ENCODE peak calls at places on chromosomes 12 and 14, in four cellular contexts. T, I, N and X are unnamed samples.

GRCh38 chr12:5396541-5396940 is 35.4 kb upstream of the NTF3 start:
- DNase-seq in T (no peak), I (no peak), N (no peak), X (no peak)

GRCh38 chr14:54381821-54382220 is 15.0 kb upstream of the CDKN3 start:
- DNase-seq in T (no peak), I (no peak), N (no peak), X (no peak)

GRCh38 chr12:57983858-57984505 is 42.6 kb downstream of the ATP23 start:
- DNase-seq in T (no peak), I (no peak), N (no peak), X (no peak)

GRCh38 chr12:116490481-116490880 is 68.7 kb upstream of the MAP1LC3B2 start:
- DNase-seq in T (no peak), I (no peak), N (peak), X (peak)

GRCh38 chr14:59969319-59969718 is 49.4 kb downstream of the LRRC9 start:
- DNase-seq in T (no peak), I (no peak), N (no peak), X (no peak)

GRCh38 chr12:93244514-93245077 is 133.1 kb upstream of the NUDT4 start:
- DNase-seq in T (no peak), I (no peak), N (no peak), X (no peak)

GRCh38 chr14:68687746-68688145 is 105.1 kb downstream of the ZFP36L1 start:
- DNase-seq in T (no peak), I (peak), N (peak), X (peak)

GRCh38 chr14:61033851-61034250 is 52.8 kb downstream of the SLC38A6 start:
- DNase-seq in T (no peak), I (no peak), N (peak), X (peak)

GRCh38 chr14:41607966-41608663 is 1.4 kb downstream of the LRFN5 start:
- DNase-seq in T (no peak), I (no peak), N (no peak), X (no peak)

GRCh38 chr12:130339946-130340345 is 2.3 kb downstream of the PIWIL1 start:
- DNase-seq in T (no peak), I (no peak), N (no peak), X (no peak)

GRCh38 chr14:76566439-76566838 is 190.5 kb downstream of the ESRRB start:
- DNase-seq in T (no peak), I (no peak), N (no peak), X (no peak)

GRCh38 chr12:113796852-113797534 is 169.1 kb downstream of the RBM19 start:
- DNase-seq in T (no peak), I (peak), N (no peak), X (no peak)

GRCh38 chr12:5520831-5521230 is 88.9 kb downstream of the NTF3 start:
- DNase-seq in T (no peak), I (no peak), N (no peak), X (no peak)

GRCh38 chr14:61601923-61602732 is 93.2 kb upstream of the HIF1A start:
- DNase-seq in T (no peak), I (no peak), N (no peak), X (no peak)

GRCh38 chr14:95993768-95994592 is 45.2 kb upstream of the C14orf132 start:
- DNase-seq in T (no peak), I (no peak), N (peak), X (peak)

GRCh38 chr14:46054526-46054925 is 597.1 kb downstream of the RPL10L start:
- DNase-seq in T (no peak), I (no peak), N (peak), X (peak)

GRCh38 chr14:89000007-89000942 is 175.8 kb downstream of the TTC8 start:
- DNase-seq in T (peak), I (no peak), N (peak), X (peak)

GRCh38 chr12:4824415-4824814 is 85.3 kb upstream of the KCNA1 start:
- DNase-seq in T (no peak), I (no peak), N (peak), X (peak)

GRCh38 chr12:104462325-104462724 is 5.6 kb downstream of the CHST11 start:
- DNase-seq in T (no peak), I (no peak), N (no peak), X (no peak)

GRCh38 chr12:102438047-102438822 is 42.1 kb downstream of the IGF1 start:
- DNase-seq in T (no peak), I (no peak), N (peak), X (peak)

GRCh38 chr12:58067610-58068387 is 126.4 kb downstream of the ATP23 start:
- DNase-seq in T (no peak), I (no peak), N (peak), X (peak)

GRCh38 chr12:31928246-31929139 is 30.7 kb upstream of the RESF1 start:
- DNase-seq in T (no peak), I (no peak), N (no peak), X (no peak)

GRCh38 chr12:77179515-77179914 is 114.1 kb upstream of the E2F7 start:
- DNase-seq in T (no peak), I (no peak), N (no peak), X (no peak)

GRCh38 chr12:8917031-8917430 is 2.7 kb downstream of the PHC1 start:
- DNase-seq in T (no peak), I (no peak), N (no peak), X (no peak)

GRCh38 chr12:8914716-8915526 is 612 bp downstream of the PHC1 start:
- DNase-seq in T (peak), I (peak), N (peak), X (peak)

GRCh38 chr12:8913702-8914032 is 642 bp upstream of the PHC1 start:
- DNase-seq in T (no peak), I (no peak), N (no peak), X (peak)

GRCh38 chr12:8917751-8918150 is 3.4 kb downstream of the PHC1 start:
- DNase-seq in T (no peak), I (no peak), N (no peak), X (no peak)

DNA sequence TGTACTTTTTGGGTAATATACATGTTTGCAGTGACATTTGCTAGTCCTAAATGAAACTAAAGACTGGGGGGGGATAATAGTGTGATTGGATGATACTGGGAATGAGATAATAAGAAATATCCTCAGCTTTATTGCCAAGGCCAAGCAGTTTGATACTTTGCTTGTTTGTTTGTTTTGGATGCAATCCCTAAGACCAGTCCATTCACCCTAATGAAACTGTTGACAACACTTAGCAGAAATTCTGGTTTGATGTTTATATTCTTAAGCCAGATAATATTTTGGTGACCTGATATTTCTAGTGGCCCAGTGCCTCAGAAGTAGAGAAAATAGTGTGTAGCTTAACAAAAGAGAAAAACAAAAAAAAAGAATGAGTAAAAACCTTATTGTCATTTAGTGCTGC is 1.8 kb downstream of the PHC1 start:
- DNase-seq in T (no peak), I (no peak), N (no peak), X (no peak)
- H3K4me3 ChIP-seq in T (no peak), I (no peak), N (no peak), X (no peak)

GRCh38 chr14:64706119-64706465 is 1.9 kb downstream of the PLEKHG3 start:
- DNase-seq in T (no peak), I (no peak), N (no peak), X (no peak)
- H3K4me3 ChIP-seq in T (peak), I (peak), N (peak), X (no peak)

DNA sequence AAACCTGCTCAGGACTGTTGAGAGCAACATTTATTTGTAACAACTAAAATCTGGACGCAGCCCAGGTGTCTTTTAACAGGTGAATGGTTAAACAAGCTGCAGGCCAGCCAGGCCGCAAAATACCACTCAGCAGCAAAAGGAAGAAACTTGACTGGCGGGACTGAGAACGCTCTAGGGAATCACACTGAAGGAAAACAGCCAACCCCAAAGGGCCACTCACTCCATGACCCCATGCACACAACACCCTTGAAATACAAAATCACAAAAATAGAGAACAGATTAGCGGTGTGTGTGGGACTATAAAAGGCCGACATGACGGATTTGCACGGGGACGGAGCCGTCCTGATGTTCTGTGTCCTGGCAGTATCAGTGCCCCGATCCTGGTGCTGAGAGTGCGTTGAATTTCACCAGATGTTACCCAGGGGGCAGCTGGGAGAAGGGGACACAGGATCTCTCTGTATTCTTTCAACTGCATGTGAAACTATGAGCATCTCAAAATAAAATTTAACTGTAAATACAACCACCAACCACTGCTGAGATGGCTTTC is 23.0 kb downstream of the VPS37B start:
- DNase-seq in T (peak), I (peak), N (no peak), X (no peak)
- H3K4me3 ChIP-seq in T (no peak), I (no peak), N (no peak), X (no peak)

DNA sequence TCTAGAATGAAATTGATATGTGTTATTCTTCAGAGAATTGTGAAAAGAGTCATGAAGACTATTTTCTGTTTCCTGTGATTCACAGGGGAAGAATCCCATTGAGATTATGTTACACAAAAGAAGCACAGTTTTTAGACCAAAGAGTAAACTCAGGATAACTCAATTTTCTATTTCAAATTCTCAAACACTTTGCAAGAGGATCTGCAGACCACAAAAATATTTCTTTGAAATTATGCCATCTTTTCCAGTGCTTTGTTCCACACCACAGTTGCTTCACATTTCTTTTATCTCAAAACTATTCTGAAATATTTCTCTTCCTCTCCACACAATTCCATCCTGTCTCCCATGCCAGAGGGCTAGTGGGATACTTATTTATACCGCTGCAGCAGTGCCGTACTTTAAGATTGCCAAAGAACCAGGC is 188.9 kb upstream of the FOXG1 start:
- DNase-seq in T (no peak), I (no peak), N (peak), X (no peak)
- H3K4me3 ChIP-seq in T (no peak), I (no peak), N (no peak), X (no peak)

GRCh38 chr12:110466791-110467190 is 1.3 kb downstream of the GPN3 start:
- DNase-seq in T (no peak), I (no peak), N (no peak), X (no peak)
- H3K4me3 ChIP-seq in T (peak), I (peak), N (peak), X (no peak)